ENCODE peak calls at places on chromosomes 6 and 20, in eight cellular contexts. M, N, J, G, Q, W, K and V are unnamed samples.

GRCh38 chr6:116327803-116328527 is 42.8 kb upstream of the DSE start:
- DNase-seq in W (no peak), K (no peak), M (no peak), G (no peak), J (no peak), N (no peak), Q (no peak), V (no peak)

GRCh38 chr6:154367839-154368695 is 11.5 kb upstream of the IPCEF1 start:
- DNase-seq in K (no peak), W (no peak), G (no peak), Q (peak), J (no peak), M (no peak), N (no peak), V (no peak)

GRCh38 chr20:6654490-6655247 is 112.8 kb upstream of the BMP2 start:
- DNase-seq in W (no peak), Q (peak), M (peak), G (no peak), K (no peak), J (peak), N (no peak), V (no peak)

GRCh38 chr20:63943007-63943807 is 13.0 kb downstream of the UCKL1 start:
- DNase-seq in J (no peak), M (no peak), Q (no peak), G (peak), K (no peak), N (no peak), W (no peak), V (no peak)

GRCh38 chr20:44745560-44746366 is at the start of gene KCNK15:
- DNase-seq in J (peak), N (peak), G (peak), Q (peak), K (no peak), M (peak), W (peak), V (no peak)

GRCh38 chr20:34713194-34713943 is 9.2 kb downstream of the TP53INP2 start:
- DNase-seq in J (peak), W (peak), K (no peak), Q (peak), N (no peak), G (no peak), M (peak), V (no peak)

GRCh38 chr6:169070506-169071176 is 183.0 kb downstream of the THBS2 start:
- DNase-seq in G (peak), Q (peak), J (peak), K (no peak), N (no peak), W (no peak), M (peak), V (peak)

GRCh38 chr6:41644297-41644879 is 6.1 kb downstream of the MDFI start:
- DNase-seq in Q (peak), W (no peak), G (no peak), N (no peak), M (no peak), K (no peak), J (no peak), V (no peak)

GRCh38 chr6:88780714-88781389 is 182.6 kb downstream of the RNGTT start:
- DNase-seq in W (peak), Q (peak), N (peak), J (peak), K (no peak), G (no peak), M (peak), V (no peak)

GRCh38 chr6:37650071-37650481 is 47.6 kb downstream of the MDGA1 start:
- DNase-seq in G (no peak), W (peak), K (no peak), Q (no peak), M (no peak), J (no peak), N (no peak), V (no peak)

GRCh38 chr6:3808189-3808588 is 41.0 kb upstream of the FAM50B start:
- DNase-seq in K (no peak), G (no peak), N (no peak), J (no peak), W (no peak), M (peak), Q (no peak), V (no peak)

GRCh38 chr20:50617022-50617421 is 74.3 kb downstream of the RIPOR3 start:
- DNase-seq in M (no peak), W (no peak), J (no peak), G (no peak), Q (no peak), K (no peak), N (no peak), V (no peak)

GRCh38 chr6:34455831-34456230 is 10.0 kb upstream of the PACSIN1 start:
- DNase-seq in K (no peak), Q (no peak), M (peak), G (no peak), W (no peak), N (no peak), J (no peak), V (no peak)

GRCh38 chr6:138248878-138249277 is 30.6 kb upstream of the PBOV1 start:
- DNase-seq in N (no peak), G (no peak), M (no peak), J (no peak), K (no peak), W (no peak), Q (no peak), V (no peak)

GRCh38 chr6:126335210-126335609 is 4.7 kb upstream of the CENPW start:
- DNase-seq in N (no peak), W (no peak), M (no peak), G (no peak), K (no peak), J (no peak), Q (no peak), V (no peak)

GRCh38 chr6:44044154-44044539 is 83.1 kb downstream of the MRPL14 start:
- DNase-seq in G (no peak), Q (no peak), M (peak), J (no peak), W (no peak), N (no peak), K (no peak), V (no peak)

GRCh38 chr6:127022297-127022696 is 96.2 kb upstream of the RSPO3 start:
- DNase-seq in K (no peak), J (peak), N (no peak), W (peak), Q (no peak), M (peak), G (no peak), V (no peak)

GRCh38 chr20:61980647-61981583 is 84.8 kb downstream of the TAF4 start:
- DNase-seq in W (peak), J (peak), N (no peak), G (no peak), Q (no peak), K (no peak), M (peak), V (no peak)

GRCh38 chr6:31186052-31186734 is 15.7 kb upstream of the POU5F1 start:
- DNase-seq in G (no peak), M (no peak), K (no peak), N (no peak), W (peak), Q (peak), J (no peak), V (no peak)

GRCh38 chr6:13474360-13474759 is 13.0 kb downstream of the GFOD1 start:
- DNase-seq in K (no peak), M (peak), J (no peak), Q (peak), N (no peak), G (no peak), W (no peak), V (no peak)

GRCh38 chr6:146287691-146288369 is 255.8 kb upstream of the RAB32 start:
- DNase-seq in M (peak), G (no peak), Q (no peak), N (no peak), W (no peak), J (no peak), K (no peak), V (no peak)

GRCh38 chr20:11841972-11842461 is 75.7 kb upstream of the BTBD3 start:
- DNase-seq in M (no peak), K (no peak), G (no peak), N (no peak), W (no peak), Q (no peak), J (no peak), V (no peak)

GRCh38 chr20:1434571-1435336 is 31.9 kb downstream of the NSFL1C start:
- DNase-seq in J (peak), M (peak), N (peak), K (no peak), G (no peak), W (peak), Q (peak), V (no peak)

GRCh38 chr6:143701343-143702234 is 23.8 kb downstream of the PHACTR2 start:
- DNase-seq in N (no peak), W (no peak), M (no peak), J (no peak), K (no peak), G (no peak), Q (no peak), V (no peak)

GRCh38 chr6:139262519-139263300 is 29.1 kb downstream of the TXLNB start:
- DNase-seq in N (no peak), W (no peak), Q (peak), K (no peak), G (no peak), M (no peak), J (no peak), V (no peak)